ENCODE peak calls at places on chromosomes 5 and 9, in four cellular contexts. U, Z, L and F are unnamed samples.

GRCh38 chr9:76820431-76820830 is 56.2 kb downstream of the PCA3 start:
- DNase-seq in Z (no peak), L (no peak), U (no peak), F (no peak)

GRCh38 chr5:125023673-125024072 is 277.2 kb upstream of the ZNF608 start:
- DNase-seq in U (no peak), Z (no peak), L (no peak), F (no peak)

GRCh38 chr9:71758277-71758676 is 10.0 kb downstream of the CEMIP2 start:
- DNase-seq in Z (peak), L (peak), U (no peak), F (no peak)

GRCh38 chr9:124803911-124804310 is 27.0 kb downstream of the OLFML2A start:
- DNase-seq in L (no peak), Z (no peak), U (no peak), F (no peak)

GRCh38 chr5:93601433-93602175 is 18.6 kb downstream of the NR2F1 start:
- DNase-seq in U (no peak), L (peak), Z (no peak), F (no peak)

GRCh38 chr9:2599896-2600295 is 21.7 kb upstream of the VLDLR start:
- DNase-seq in Z (no peak), U (no peak), L (no peak), F (no peak)

GRCh38 chr5:11851402-11851801 is 52.8 kb downstream of the CTNND2 start:
- DNase-seq in Z (peak), U (no peak), L (no peak), F (no peak)

GRCh38 chr9:108543251-108543768 is 312.5 kb downstream of the ACTL7B start:
- DNase-seq in U (no peak), Z (peak), L (no peak), F (no peak)

GRCh38 chr9:134708672-134709038 is 67.1 kb downstream of the COL5A1 start:
- DNase-seq in Z (no peak), L (no peak), U (no peak), F (no peak)

GRCh38 chr5:96157077-96157780 is 195.6 kb upstream of the ELL2 start:
- DNase-seq in U (no peak), Z (no peak), L (no peak), F (no peak)

GRCh38 chr9:7079051-7079450 is 321.3 kb downstream of the KDM4C start:
- DNase-seq in U (no peak), Z (no peak), L (no peak), F (no peak)